ENCODE peak calls at places on chromosome 1, in four cellular contexts. One of them, this sample, is unnamed.
A peak's percentile ranks its signal among the peaks of the same experiment; 100 is the strongest.

GRCh38 chr1:6785721-6786505 is 659 bp downstream of the CAMTA1 start:
- DNase-seq in tibial nerve: no peak
- DNase-seq in IMR-90: peak; percentile 15
- DNase-seq in choroid plexus epithelial cell: peak; percentile 30
- DNase-seq in this sample: peak; percentile 84

GRCh38 chr1:60510162-60510561 is 436.6 kb upstream of the C1orf87 start:
- DNase-seq in tibial nerve: no peak
- DNase-seq in IMR-90: no peak
- DNase-seq in choroid plexus epithelial cell: no peak
- DNase-seq in this sample: no peak

GRCh38 chr1:54312874-54313316 is 93.3 kb downstream of the SSBP3 start:
- DNase-seq in tibial nerve: no peak
- DNase-seq in IMR-90: peak; percentile 77
- DNase-seq in choroid plexus epithelial cell: peak; percentile 83
- DNase-seq in this sample: no peak

GRCh38 chr1:155206891-155207577 is 663 bp downstream of the THBS3 start:
- DNase-seq in tibial nerve: peak; percentile 81
- DNase-seq in choroid plexus epithelial cell: peak; percentile 89
- DNase-seq in IMR-90: peak; percentile 74
- DNase-seq in this sample: peak; percentile 90

GRCh38 chr1:114082047-114082630 is 71.5 kb downstream of the SYT6 start:
- DNase-seq in IMR-90: no peak
- DNase-seq in tibial nerve: no peak
- DNase-seq in choroid plexus epithelial cell: no peak
- DNase-seq in this sample: no peak

GRCh38 chr1:27192039-27192529 is 37.2 kb upstream of the SLC9A1 start:
- DNase-seq in tibial nerve: no peak
- DNase-seq in choroid plexus epithelial cell: no peak
- DNase-seq in IMR-90: no peak
- DNase-seq in this sample: no peak

GRCh38 chr1:31725777-31726535 is 22.1 kb upstream of the COL16A1 start:
- DNase-seq in choroid plexus epithelial cell: no peak
- DNase-seq in tibial nerve: no peak
- DNase-seq in IMR-90: no peak
- DNase-seq in this sample: no peak

GRCh38 chr1:65149391-65149729 is 1.4 kb downstream of the AK4 start:
- DNase-seq in tibial nerve: no peak
- DNase-seq in IMR-90: no peak
- DNase-seq in choroid plexus epithelial cell: peak; percentile 9
- DNase-seq in this sample: no peak

GRCh38 chr1:218527737-218528136 is 182.6 kb downstream of the TGFB2 start:
- DNase-seq in tibial nerve: no peak
- DNase-seq in choroid plexus epithelial cell: peak; percentile 52
- DNase-seq in IMR-90: peak; percentile 88
- DNase-seq in this sample: no peak

GRCh38 chr1:111862599-111862998 is 106.9 kb downstream of the DDX20 start:
- DNase-seq in tibial nerve: no peak
- DNase-seq in choroid plexus epithelial cell: no peak
- DNase-seq in IMR-90: no peak
- DNase-seq in this sample: no peak

GRCh38 chr1:2834741-2835564 is 33.5 kb upstream of the TTC34 start:
- DNase-seq in choroid plexus epithelial cell: no peak
- DNase-seq in tibial nerve: no peak
- DNase-seq in IMR-90: no peak
- DNase-seq in this sample: peak; percentile 64

GRCh38 chr1:224720216-224720615 is 104.1 kb downstream of the CNIH3 start:
- DNase-seq in IMR-90: no peak
- DNase-seq in tibial nerve: no peak
- DNase-seq in choroid plexus epithelial cell: no peak
- DNase-seq in this sample: no peak

GRCh38 chr1:93716163-93716562 is 34.5 kb upstream of the BCAR3 start:
- DNase-seq in tibial nerve: no peak
- DNase-seq in choroid plexus epithelial cell: no peak
- DNase-seq in IMR-90: no peak
- DNase-seq in this sample: no peak

GRCh38 chr1:167936068-167936929 is at the start of gene DCAF6:
- DNase-seq in choroid plexus epithelial cell: peak; percentile 99
- DNase-seq in IMR-90: peak; percentile 99
- DNase-seq in tibial nerve: peak; percentile 96
- DNase-seq in this sample: peak; percentile 99

GRCh38 chr1:167938083-167938482 is 1.2 kb upstream of the MPC2 start:
- DNase-seq in tibial nerve: no peak
- DNase-seq in IMR-90: no peak
- DNase-seq in choroid plexus epithelial cell: no peak
- DNase-seq in this sample: no peak

GRCh38 chr1:167937709-167938010 is 788 bp upstream of the MPC2 start:
- DNase-seq in tibial nerve: no peak
- DNase-seq in IMR-90: no peak
- DNase-seq in choroid plexus epithelial cell: no peak
- DNase-seq in this sample: no peak

GRCh38 chr1:167935252-167936067 is 1.0 kb upstream of the DCAF6 start:
- DNase-seq in choroid plexus epithelial cell: peak; percentile 57
- DNase-seq in tibial nerve: no peak
- DNase-seq in IMR-90: peak; percentile 36
- DNase-seq in this sample: no peak

GRCh38 chr1:167936930-167937708 is at the start of gene MPC2:
- DNase-seq in choroid plexus epithelial cell: peak; percentile 85
- DNase-seq in IMR-90: peak; percentile 75
- DNase-seq in tibial nerve: peak; percentile 49
- DNase-seq in this sample: peak; percentile 87
- TF ChIP-seq CTCF in choroid plexus epithelial cell: no peak
- TF ChIP-seq CTCF in IMR-90: no peak
- TF ChIP-seq CTCF in tibial nerve: no peak
- TF ChIP-seq CTCF in this sample: no peak

DNA sequence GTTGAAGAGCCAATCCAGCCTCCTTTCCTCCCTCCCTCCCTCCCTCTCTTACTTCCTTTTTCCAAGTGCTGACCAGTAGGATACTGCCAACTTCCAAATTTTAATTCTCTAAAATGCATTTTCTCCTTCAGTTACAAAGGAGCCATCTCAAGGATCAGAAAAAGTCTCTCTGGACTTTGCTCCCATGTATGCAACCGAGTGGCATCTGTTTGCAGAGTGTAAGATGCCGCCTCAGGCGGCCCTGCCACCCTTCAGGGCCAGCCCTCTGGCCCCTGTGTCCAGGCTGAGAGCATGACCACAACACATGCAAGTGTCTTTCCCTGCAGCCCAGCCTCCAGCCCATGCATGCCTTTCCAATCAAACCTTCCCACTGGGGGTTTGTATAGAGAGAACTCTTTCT is 205.3 kb upstream of the RAB4A start:
- DNase-seq in tibial nerve: no peak
- DNase-seq in choroid plexus epithelial cell: no peak
- DNase-seq in IMR-90: no peak
- DNase-seq in this sample: no peak
- TF ChIP-seq CTCF in tibial nerve: no peak
- TF ChIP-seq CTCF in choroid plexus epithelial cell: no peak
- TF ChIP-seq CTCF in IMR-90: no peak
- TF ChIP-seq CTCF in this sample: no peak

DNA sequence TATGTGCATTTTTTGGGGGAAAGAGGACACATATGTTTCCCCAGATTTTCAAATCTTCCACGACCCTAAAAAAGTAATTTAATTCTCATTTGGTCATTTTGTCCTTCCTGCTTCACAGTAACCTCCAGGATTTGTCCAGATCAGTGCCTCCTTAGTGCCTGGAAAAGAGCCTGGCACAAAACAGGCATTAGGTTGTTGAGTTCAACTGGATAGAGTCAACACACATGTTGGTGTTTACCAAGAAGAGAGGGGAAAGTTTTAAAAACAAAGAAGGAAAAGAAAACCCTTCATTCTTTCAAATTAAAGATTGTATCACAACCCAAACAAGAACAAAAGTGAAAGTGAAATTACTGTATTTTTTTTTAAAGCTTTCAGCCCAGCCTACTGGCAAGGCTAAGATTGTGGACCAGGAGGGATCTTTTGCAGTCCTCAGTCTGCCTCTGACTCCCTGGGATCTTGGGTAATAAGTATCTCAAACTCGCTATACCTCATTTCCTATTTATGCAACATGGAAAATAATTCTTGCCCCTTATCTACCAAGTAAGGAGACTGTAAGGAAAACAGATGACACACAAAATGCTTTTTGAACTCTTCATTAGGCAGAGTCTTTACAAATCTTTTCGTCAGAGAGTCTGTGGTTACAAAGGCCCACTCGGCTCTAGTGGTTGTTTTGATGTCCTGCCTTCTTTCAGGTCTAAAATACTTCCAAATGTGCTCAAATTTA is 57.8 kb downstream of the ZNF281 start:
- DNase-seq in IMR-90: peak; percentile 98
- DNase-seq in choroid plexus epithelial cell: peak; percentile 98
- DNase-seq in tibial nerve: no peak
- DNase-seq in this sample: no peak
- TF ChIP-seq CTCF in IMR-90: no peak
- TF ChIP-seq CTCF in choroid plexus epithelial cell: peak; percentile 27
- TF ChIP-seq CTCF in tibial nerve: no peak
- TF ChIP-seq CTCF in this sample: no peak

GRCh38 chr1:41394405-41394804 is 33.2 kb downstream of the FOXO6 start:
- DNase-seq in tibial nerve: no peak
- DNase-seq in IMR-90: no peak
- DNase-seq in choroid plexus epithelial cell: no peak
- DNase-seq in this sample: no peak

GRCh38 chr1:41393993-41394392 is 32.8 kb downstream of the FOXO6 start:
- DNase-seq in tibial nerve: no peak
- DNase-seq in IMR-90: no peak
- DNase-seq in choroid plexus epithelial cell: no peak
- DNase-seq in this sample: no peak

GRCh38 chr1:41396084-41396483 is 34.9 kb downstream of the FOXO6 start:
- DNase-seq in IMR-90: no peak
- DNase-seq in tibial nerve: no peak
- DNase-seq in choroid plexus epithelial cell: no peak
- DNase-seq in this sample: no peak

GRCh38 chr1:41395599-41395956 is 34.3 kb downstream of the FOXO6 start:
- DNase-seq in choroid plexus epithelial cell: no peak
- DNase-seq in tibial nerve: no peak
- DNase-seq in IMR-90: no peak
- DNase-seq in this sample: no peak

DNA sequence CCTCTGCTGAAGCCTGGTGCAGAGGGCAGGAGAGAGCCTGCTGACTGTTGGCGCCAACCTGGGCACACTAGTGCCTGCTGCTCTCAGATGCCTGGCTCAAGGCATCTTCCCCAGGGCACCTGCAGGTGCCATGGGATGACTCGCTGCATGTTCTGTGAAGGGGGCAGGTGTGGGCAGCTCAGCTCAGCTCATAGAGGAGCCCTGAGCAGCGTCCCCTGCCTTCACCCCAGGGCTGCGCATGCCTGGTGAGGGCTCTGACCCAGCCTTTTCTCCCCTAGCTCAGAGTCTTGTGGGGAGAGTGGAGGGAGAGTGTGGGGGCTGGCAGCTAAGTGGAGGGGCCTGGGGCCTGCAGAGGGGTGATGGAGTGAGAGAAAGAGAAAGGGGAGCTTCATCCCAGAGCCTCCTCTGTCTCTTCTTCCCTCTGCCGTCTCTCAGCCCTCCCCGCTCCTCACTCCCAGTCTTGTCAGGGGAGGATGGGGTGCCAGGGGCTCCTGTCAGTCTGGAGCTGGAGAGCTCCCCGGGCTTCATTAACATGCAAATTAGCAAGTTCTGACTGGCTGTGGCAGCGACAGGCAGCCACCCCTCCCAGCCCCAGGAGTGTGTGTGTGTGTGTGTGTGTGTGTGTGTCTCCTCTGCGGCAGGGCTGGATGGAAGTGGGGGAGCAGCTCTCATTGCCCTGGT is 33.8 kb downstream of the FOXO6 start:
- DNase-seq in IMR-90: no peak
- DNase-seq in tibial nerve: no peak
- DNase-seq in choroid plexus epithelial cell: no peak
- DNase-seq in this sample: no peak
- TF ChIP-seq CTCF in IMR-90: no peak
- TF ChIP-seq CTCF in tibial nerve: no peak
- TF ChIP-seq CTCF in choroid plexus epithelial cell: peak; percentile 16
- TF ChIP-seq CTCF in this sample: no peak

GRCh38 chr1:20727746-20728316 is 4.7 kb downstream of the SH2D5 start:
- DNase-seq in choroid plexus epithelial cell: peak; percentile 53
- DNase-seq in tibial nerve: peak; percentile 6
- DNase-seq in IMR-90: no peak
- DNase-seq in this sample: no peak
- TF ChIP-seq CTCF in choroid plexus epithelial cell: peak; percentile 45
- TF ChIP-seq CTCF in tibial nerve: no peak
- TF ChIP-seq CTCF in IMR-90: peak; percentile 24
- TF ChIP-seq CTCF in this sample: no peak

DNA sequence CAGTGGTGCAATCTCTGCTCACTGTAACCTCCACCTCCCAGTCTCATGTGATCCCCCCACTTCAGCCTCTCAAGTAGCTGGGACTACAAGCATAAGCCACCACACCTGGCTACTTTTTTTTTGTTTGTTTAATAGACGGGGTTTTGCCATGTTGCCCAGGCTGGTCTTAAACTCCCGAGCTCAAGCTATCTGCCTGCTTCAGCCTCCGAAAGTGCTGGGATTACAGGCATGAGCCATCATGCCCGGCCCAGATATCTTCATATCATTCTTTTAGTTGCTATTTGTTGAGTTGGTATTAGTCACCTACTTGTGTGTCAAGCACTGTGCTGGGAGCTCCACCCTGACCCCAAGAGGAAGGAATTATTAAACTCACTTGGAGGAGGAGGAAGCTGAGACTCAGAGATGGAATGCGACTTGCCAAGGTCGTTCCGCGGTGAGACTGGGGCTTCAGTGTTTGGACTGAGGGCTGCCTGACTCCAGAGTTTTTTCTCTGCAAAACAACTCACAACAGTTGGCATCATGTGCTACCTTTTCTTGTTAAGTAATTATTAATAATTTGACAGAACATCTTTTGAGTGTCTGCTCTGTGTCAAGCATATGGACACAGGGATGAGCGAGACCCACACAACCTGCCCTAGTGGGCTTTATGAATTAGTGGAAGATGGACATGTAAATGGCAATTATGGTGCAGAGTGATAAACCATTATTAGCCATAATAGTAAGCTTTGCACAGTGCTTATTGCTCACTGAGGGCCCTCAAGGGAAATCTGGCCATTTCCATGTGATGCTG is 132.0 kb downstream of the FOXD2 start:
- DNase-seq in tibial nerve: no peak
- DNase-seq in IMR-90: peak; percentile 91
- DNase-seq in choroid plexus epithelial cell: peak; percentile 97
- DNase-seq in this sample: no peak
- TF ChIP-seq CTCF in tibial nerve: peak; percentile 37
- TF ChIP-seq CTCF in IMR-90: peak; percentile 76
- TF ChIP-seq CTCF in choroid plexus epithelial cell: peak; percentile 72
- TF ChIP-seq CTCF in this sample: peak; percentile 49